ENCODE peak calls at places on chromosomes 3 and 15, in five cellular contexts. P, D, A, U and B are unnamed samples.

GRCh38 chr3:127440384-127440783 is 150.1 kb downstream of the TPRA1 start:
- DNase-seq in D (peak; percentile 14), P (peak; percentile 1), A (peak; percentile 27), U (no peak), B (no peak)

GRCh38 chr3:139534444-139534812 is 5.1 kb downstream of the RBP1 start:
- DNase-seq in D (peak; percentile 37), A (no peak), U (peak; percentile 49), P (peak; percentile 68), B (peak; percentile 83)

GRCh38 chr3:168511428-168512014 is 415.8 kb upstream of the GOLIM4 start:
- DNase-seq in A (no peak), P (no peak), D (no peak), U (no peak), B (peak; percentile 52)

GRCh38 chr3:32945136-32945535 is 6.3 kb upstream of the CCR4 start:
- DNase-seq in A (no peak), P (no peak), D (no peak), U (no peak), B (peak; percentile 48)

GRCh38 chr3:194274424-194275085 is 76.6 kb downstream of the CPN2 start:
- DNase-seq in A (peak; percentile 60), D (no peak), U (peak; percentile 5), P (peak; percentile 9), B (peak; percentile 62)

GRCh38 chr15:85752591-85752990 is 42.1 kb downstream of the KLHL25 start:
- DNase-seq in D (peak; percentile 85), U (no peak), P (peak; percentile 21), A (peak; percentile 64), B (no peak)

GRCh38 chr3:170321326-170322034 is 36.0 kb upstream of the SKIL start:
- DNase-seq in D (no peak), A (no peak), U (no peak), P (no peak), B (no peak)

GRCh38 chr3:156551746-156552145 is 3.2 kb downstream of the SSR3 start:
- DNase-seq in A (no peak), P (no peak), D (no peak), U (no peak), B (peak; percentile 91)

GRCh38 chr3:182989566-182989965 is 9.2 kb upstream of the DCUN1D1 start:
- DNase-seq in P (no peak), D (no peak), U (no peak), A (peak; percentile 36), B (no peak)

GRCh38 chr3:74575857-74576256 is 38.6 kb downstream of the CNTN3 start:
- DNase-seq in U (no peak), D (no peak), A (no peak), P (no peak), B (no peak)
- H3K36me3 ChIP-seq in U (no peaks in the 10 kb centered on the region), D (no peaks in the 10 kb centered on the region), A (no peaks in the 10 kb centered on the region), P (no peaks in the 10 kb centered on the region), B (no peaks in the 10 kb centered on the region)

GRCh38 chr3:47705391-47705790 is 76.3 kb downstream of the SMARCC1 start:
- DNase-seq in P (no peak), D (no peak), U (no peak), A (no peak), B (peak; percentile 22)
- H3K36me3 ChIP-seq in P (no peaks in the 10 kb centered on the region), D (peaks cover 97% of the 10 kb centered on the region), U (no peaks in the 10 kb centered on the region), A (peaks cover 88% of the 10 kb centered on the region), B (peaks cover 69% of the 10 kb centered on the region)

GRCh38 chr3:2807514-2807913 is 302.7 kb downstream of the IL5RA start:
- DNase-seq in P (no peak), A (no peak), D (no peak), U (no peak), B (no peak)

DNA sequence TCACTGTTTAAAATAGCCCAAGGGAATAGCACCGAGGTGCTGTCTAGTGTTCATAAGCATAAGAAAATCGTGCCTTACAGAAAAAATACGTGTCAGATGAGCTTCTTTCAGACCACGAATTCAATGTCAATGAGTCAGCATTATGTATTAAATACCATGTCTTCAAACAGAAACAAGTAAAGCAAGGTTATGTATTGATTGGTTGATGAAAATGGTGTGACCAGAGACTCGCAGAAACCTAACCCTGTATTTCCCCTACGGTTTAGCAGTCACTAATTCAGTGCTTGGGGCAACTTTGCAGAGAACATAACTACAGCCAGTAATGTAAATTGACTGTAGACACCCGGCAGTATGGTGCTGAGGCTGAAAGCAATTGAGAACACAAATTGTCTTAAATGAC is 307.7 kb downstream of the IL5RA start:
- DNase-seq in D (no peak), P (no peak), U (no peak), A (no peak), B (no peak)
- H3K36me3 ChIP-seq in D (no peaks in the 10 kb centered on the region), P (no peaks in the 10 kb centered on the region), U (no peaks in the 10 kb centered on the region), A (no peaks in the 10 kb centered on the region), B (no peaks in the 10 kb centered on the region)

GRCh38 chr15:29700296-29700695 is 122.0 kb downstream of the TJP1 start:
- DNase-seq in A (no peak), U (no peak), P (no peak), D (no peak), B (no peak)

GRCh38 chr15:29701151-29701550 is 121.1 kb downstream of the TJP1 start:
- DNase-seq in P (no peak), A (no peak), D (no peak), U (no peak), B (no peak)

GRCh38 chr15:29699791-29700190 is 122.5 kb downstream of the TJP1 start:
- DNase-seq in D (no peak), A (no peak), U (no peak), P (no peak), B (no peak)

GRCh38 chr15:29708519-29708918 is 113.7 kb downstream of the TJP1 start:
- DNase-seq in A (no peak), P (no peak), U (no peak), D (no peak), B (no peak)

DNA sequence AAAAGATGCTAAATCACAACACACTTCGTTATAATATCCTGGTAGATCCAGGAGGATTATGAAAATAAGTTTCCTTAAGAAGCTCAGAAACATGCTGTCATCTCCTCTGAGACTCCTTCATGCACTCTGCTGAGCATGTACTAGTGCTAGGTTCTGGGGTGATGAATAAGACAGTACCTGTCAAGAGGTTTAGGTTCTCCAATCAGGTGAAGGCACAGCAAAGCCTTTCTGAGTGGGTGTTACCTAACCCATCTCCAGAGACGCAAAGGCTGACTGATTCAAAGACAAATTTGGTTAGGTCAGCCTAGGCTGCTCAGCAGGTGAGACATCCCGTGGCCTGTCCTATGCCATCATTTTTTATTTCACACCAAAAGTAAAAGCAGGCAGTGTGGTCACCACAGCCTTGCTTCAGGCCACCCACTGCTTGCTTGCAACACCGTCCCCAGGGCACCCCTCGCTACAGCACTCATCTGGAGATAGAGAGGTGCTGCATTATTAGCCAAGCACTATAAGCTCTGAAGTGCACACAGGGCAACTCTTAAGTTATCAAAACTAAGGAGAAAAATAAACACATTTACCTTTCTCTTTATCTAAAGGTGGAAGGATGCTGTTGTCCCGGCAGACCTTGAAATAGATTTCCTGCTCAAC is 117.2 kb downstream of the TJP1 start:
- DNase-seq in D (no peak), P (no peak), U (no peak), A (no peak), B (no peak)
- H3K36me3 ChIP-seq in D (peaks cover 99% of the 10 kb centered on the region), P (no peaks in the 10 kb centered on the region), U (no peaks in the 10 kb centered on the region), A (peaks cover 98% of the 10 kb centered on the region), B (peaks cover 95% of the 10 kb centered on the region)

DNA sequence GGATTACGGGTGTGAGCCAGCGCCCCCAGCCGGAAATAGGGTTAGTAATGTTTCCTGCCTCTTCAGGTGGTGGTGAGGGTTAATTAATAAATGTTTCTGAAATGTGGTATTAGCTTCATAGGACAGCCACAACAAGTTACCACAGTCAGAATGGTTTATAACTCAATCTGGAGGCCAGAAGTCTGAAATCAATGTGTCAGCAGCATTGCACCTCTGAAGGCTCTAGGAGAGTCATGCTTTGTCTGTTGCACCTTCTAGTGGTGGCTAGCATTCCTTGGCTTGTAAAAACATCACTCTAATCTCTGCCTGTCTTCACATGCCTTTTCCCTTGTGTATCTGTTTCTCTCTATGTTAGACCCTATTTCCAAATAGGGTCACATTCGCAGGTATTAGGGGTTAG is 7.8 kb upstream of the RPSA start:
- DNase-seq in U (no peak), P (no peak), D (no peak), A (no peak), B (no peak)
- H3K36me3 ChIP-seq in U (no peaks in the 10 kb centered on the region), P (no peaks in the 10 kb centered on the region), D (peaks cover 81% of the 10 kb centered on the region), A (peaks cover 60% of the 10 kb centered on the region), B (peaks cover 26% of the 10 kb centered on the region)

GRCh38 chr3:64149886-64150285 is 75.4 kb downstream of the PRICKLE2 start:
- DNase-seq in P (no peak), U (no peak), D (no peak), A (no peak), B (no peak)
- H3K36me3 ChIP-seq in P (no peaks in the 10 kb centered on the region), U (no peaks in the 10 kb centered on the region), D (peaks cover 42% of the 10 kb centered on the region), A (peaks cover 20% of the 10 kb centered on the region), B (peaks cover 35% of the 10 kb centered on the region)

GRCh38 chr15:89307791-89308190 is 26.8 kb downstream of the POLG start:
- DNase-seq in A (no peak), D (no peak), P (no peak), U (no peak), B (peak; percentile 77)
- H3K36me3 ChIP-seq in A (peaks cover 85% of the 10 kb centered on the region), D (peaks cover 19% of the 10 kb centered on the region), P (no peaks in the 10 kb centered on the region), U (no peaks in the 10 kb centered on the region), B (no peaks in the 10 kb centered on the region)

GRCh38 chr3:11641316-11641682 is 2.4 kb downstream of the VGLL4 start:
- DNase-seq in D (no peak), A (no peak), P (no peak), U (no peak), B (peak; percentile 53)
- H3K36me3 ChIP-seq in D (no peaks in the 10 kb centered on the region), A (no peaks in the 10 kb centered on the region), P (no peaks in the 10 kb centered on the region), U (no peaks in the 10 kb centered on the region), B (no peaks in the 10 kb centered on the region)

GRCh38 chr3:129345971-129346370 is 67.3 kb downstream of the HMCES start:
- DNase-seq in D (no peak), P (no peak), A (no peak), U (no peak), B (peak; percentile 32)

GRCh38 chr3:129347446-129347845 is 68.8 kb downstream of the HMCES start:
- DNase-seq in D (no peak), U (no peak), A (no peak), P (no peak), B (no peak)

GRCh38 chr3:129349791-129350190 is 71.1 kb downstream of the HMCES start:
- DNase-seq in U (no peak), P (no peak), A (no peak), D (no peak), B (no peak)

GRCh38 chr3:129346690-129347440 is 68.2 kb downstream of the HMCES start:
- DNase-seq in P (no peak), D (no peak), A (no peak), U (no peak), B (no peak)

GRCh38 chr3:129348734-129349133 is 70.1 kb downstream of the HMCES start:
- DNase-seq in D (no peak), P (no peak), A (no peak), U (no peak), B (no peak)
- H3K36me3 ChIP-seq in D (no peaks in the 10 kb centered on the region), P (no peaks in the 10 kb centered on the region), A (no peaks in the 10 kb centered on the region), U (no peaks in the 10 kb centered on the region), B (no peaks in the 10 kb centered on the region)